ENCODE peak calls at places on chromosome 16, in six cellular contexts. D, F, Z, H, V and Q are unnamed samples.

GRCh38 chr16:83137326-83137770 is 510.6 kb downstream of the CDH13 start:
- DNase-seq in D (peak), F (peak), Z (peak), H (no peak), V (no peak), Q (no peak)

GRCh38 chr16:56662357-56663354 is 4.9 kb downstream of the MT1F start:
- DNase-seq in D (peak), F (no peak), Z (no peak), H (no peak), V (no peak), Q (no peak)

GRCh38 chr16:27205436-27206065 is 2.2 kb downstream of the KDM8 start:
- DNase-seq in D (no peak), F (no peak), Z (no peak), H (no peak), V (no peak), Q (no peak)

GRCh38 chr16:75250089-75250808 is 1.2 kb downstream of the BCAR1 start:
- DNase-seq in D (no peak), F (no peak), Z (peak), H (no peak), V (no peak), Q (peak)

GRCh38 chr16:68711421-68712139 is 25.5 kb upstream of the CDH1 start:
- DNase-seq in D (peak), F (no peak), Z (no peak), H (no peak), V (no peak), Q (no peak)

GRCh38 chr16:83929811-83930555 is 23.1 kb upstream of the OSGIN1 start:
- DNase-seq in D (no peak), F (no peak), Z (no peak), H (no peak), V (peak), Q (no peak)

GRCh38 chr16:72925631-72925979 is 122.3 kb downstream of the ZFHX3 start:
- DNase-seq in D (no peak), F (no peak), Z (no peak), H (no peak), V (no peak), Q (no peak)

GRCh38 chr16:361872-362701 is 8.3 kb downstream of the MRPL28 start:
- DNase-seq in D (peak), F (peak), Z (peak), H (peak), V (peak), Q (peak)

GRCh38 chr16:69927056-69927757 is 23.9 kb upstream of the CLEC18A start:
- DNase-seq in D (peak), F (no peak), Z (no peak), H (no peak), V (peak), Q (peak)